ENCODE peak calls at places on chromosomes 1 and 21, in seven cellular contexts. C is gastrocnemius medialis, R is ovary, D is sigmoid colon, F is A549, T is HCT116, O is endothelial cell of umbilical vein. P is an unnamed sample. For H3K4me1, the result is how much of the 10 kb centered on the place peaks cover.

GRCh38 chr1:2042830-2043773 is 7.1 kb upstream of the PRKCZ start:
- DNase-seq in D (no peak), C (no peak), T (no peak), F (no peak), R (no peak), O (no peak), P (no peak)

GRCh38 chr1:21857840-21858670 is 46.0 kb downstream of the LDLRAD2 start:
- DNase-seq in R (no peak), F (no peak), O (no peak), T (no peak), C (no peak), D (no peak), P (no peak)

GRCh38 chr1:5913078-5913845 is 79.0 kb downstream of the NPHP4 start:
- DNase-seq in F (no peak), T (no peak), R (no peak), D (no peak), C (no peak), O (no peak), P (no peak)

GRCh38 chr1:97412737-97413136 is 508.1 kb downstream of the DPYD start:
- DNase-seq in C (no peak), D (no peak), O (no peak), R (no peak), T (no peak), F (no peak), P (no peak)

GRCh38 chr1:25848531-25848930 is 10.7 kb downstream of the AUNIP start:
- DNase-seq in O (peak), T (no peak), F (no peak), C (no peak), D (no peak), R (no peak), P (no peak)

GRCh38 chr1:12549460-12550349 is 68.3 kb downstream of the DHRS3 start:
- DNase-seq in R (peak), T (peak), F (peak), O (peak), C (peak), D (peak), P (peak)

GRCh38 chr21:28754862-28755261 is 237.8 kb downstream of the LTN1 start:
- DNase-seq in D (no peak), C (no peak), O (no peak), T (no peak), R (no peak), F (no peak), P (no peak)

GRCh38 chr1:26358411-26359384 is 4.8 kb upstream of the CRYBG2 start:
- DNase-seq in R (no peak), O (no peak), F (peak), T (peak), C (no peak), D (no peak), P (no peak)

GRCh38 chr1:162835157-162835899 is 25.6 kb downstream of the CCDC190 start:
- DNase-seq in R (no peak), C (no peak), O (no peak), T (no peak), F (no peak), D (no peak), P (no peak)

GRCh38 chr1:198300451-198300850 is 143.7 kb downstream of the NEK7 start:
- DNase-seq in D (no peak), C (no peak), F (no peak), O (no peak), R (no peak), T (no peak), P (no peak)

GRCh38 chr1:109817881-109818280 is 54.2 kb upstream of the EPS8L3 start:
- DNase-seq in F (no peak), R (no peak), D (no peak), T (no peak), O (no peak), C (no peak), P (no peak)

GRCh38 chr1:109819906-109820305 is 56.2 kb upstream of the EPS8L3 start:
- DNase-seq in D (no peak), C (no peak), R (no peak), T (no peak), F (no peak), O (no peak), P (no peak)

GRCh38 chr1:109819365-109819764 is 55.6 kb upstream of the EPS8L3 start:
- DNase-seq in T (no peak), O (no peak), F (no peak), D (no peak), C (no peak), R (no peak), P (no peak)

GRCh38 chr1:109816975-109817535 is 53.3 kb upstream of the EPS8L3 start:
- DNase-seq in R (no peak), C (no peak), T (no peak), D (no peak), F (no peak), O (no peak), P (no peak)

GRCh38 chr1:109818351-109819325 is 54.9 kb upstream of the EPS8L3 start:
- DNase-seq in C (no peak), F (no peak), D (no peak), O (no peak), T (no peak), R (no peak), P (no peak)
- H3K4me1 ChIP-seq in C (under half), F (under half), D (under half), O (under half), T (under half), R (under half), P (under half)

DNA sequence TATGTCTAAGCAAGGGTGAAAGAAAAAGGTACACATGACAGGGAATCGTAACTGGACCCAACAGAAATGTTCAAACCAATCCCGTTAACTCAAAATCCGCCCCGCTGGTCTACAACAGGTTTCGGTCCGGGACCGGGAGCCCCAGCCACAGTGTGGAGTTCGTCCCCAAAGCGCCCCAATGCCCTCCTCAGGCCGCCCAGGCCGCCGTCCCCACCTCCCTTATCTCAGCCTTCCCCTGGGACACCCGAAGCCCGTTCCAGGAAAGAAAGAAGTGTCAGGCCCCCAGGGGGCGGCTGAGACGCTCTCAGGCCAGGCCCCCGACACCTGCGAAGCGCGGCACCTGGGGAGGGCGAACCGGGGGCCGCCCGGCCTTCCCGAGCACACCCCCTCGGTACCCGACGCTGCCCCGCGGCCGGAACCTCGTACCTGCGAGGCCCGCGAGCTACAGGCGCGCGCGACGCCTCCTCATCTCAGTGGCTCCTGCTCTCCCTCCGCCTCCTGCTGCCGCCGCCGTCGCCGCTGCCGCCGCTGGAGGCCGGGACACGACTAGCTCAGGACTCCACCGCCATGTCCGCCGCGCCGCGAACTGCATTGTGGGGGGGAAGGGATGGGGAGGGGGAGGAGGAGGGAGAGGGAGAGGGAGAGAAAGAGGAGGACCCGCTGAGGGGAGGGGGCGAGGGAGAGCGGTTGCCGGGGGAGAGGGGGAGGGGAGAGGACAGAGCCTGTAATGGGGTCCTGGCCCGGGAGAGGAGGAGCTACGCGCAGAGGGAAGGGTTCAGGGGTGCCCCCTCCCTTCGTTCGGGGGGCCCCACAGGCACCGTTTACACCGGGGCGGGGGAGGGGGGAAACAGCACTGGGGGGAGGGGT is at the start of gene TUT4:
- DNase-seq in C (peak), F (peak), O (peak), R (peak), D (peak), T (peak), P (peak)
- TF ChIP-seq POLR2A in C (peak), F (peak), O (no peak), R (peak), D (no peak), T (peak), P (no peak)

GRCh38 chr1:219173434-219173757 is 282 bp upstream of the LYPLAL1 start:
- DNase-seq in T (no peak), F (no peak), C (no peak), O (no peak), R (no peak), D (no peak), P (no peak)
- H3K4me1 ChIP-seq in T (under half), F (under half), C (under half), O (under half), R (under half), D (under half), P (under half)

GRCh38 chr21:37259426-37259825 is 7.7 kb downstream of the VPS26C start:
- DNase-seq in R (no peak), F (no peak), O (no peak), T (no peak), D (no peak), C (no peak), P (no peak)
- TF ChIP-seq POLR2A in R (no peak), F (no peak), O (no peak), T (no peak), D (no peak), C (no peak), P (no peak)

GRCh38 chr1:115113781-115114180 is 24.5 kb upstream of the TSPAN2 start:
- DNase-seq in T (no peak), R (no peak), O (no peak), F (no peak), C (no peak), D (no peak), P (no peak)
- H3K4me1 ChIP-seq in T (under half), R (under half), O (under half), F (under half), C (under half), D (under half), P (under half)

DNA sequence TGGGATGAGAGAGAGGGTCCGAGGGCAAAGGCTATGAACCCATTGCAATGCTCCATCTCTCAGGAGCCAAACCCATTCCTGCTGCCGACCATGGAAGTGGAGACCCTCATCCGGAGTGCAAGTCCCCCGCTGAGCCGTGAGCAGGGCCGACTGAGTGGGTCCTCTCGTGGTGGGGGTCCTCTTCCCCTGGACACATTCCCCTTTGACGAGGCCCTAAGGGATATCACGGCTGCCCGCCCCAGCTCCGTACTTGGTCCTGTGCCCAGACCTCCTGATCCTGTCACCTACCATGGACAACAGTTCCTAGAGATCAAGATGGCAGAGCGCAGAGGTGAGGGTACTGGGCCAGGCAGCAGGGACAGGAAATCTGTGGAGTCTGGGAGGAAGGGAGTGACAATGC is 11.0 kb downstream of the HYI start:
- DNase-seq in O (no peak), D (peak), T (no peak), R (peak), C (no peak), F (no peak), P (no peak)
- TF ChIP-seq POLR2A in O (no peak), D (no peak), T (no peak), R (no peak), C (no peak), F (no peak), P (no peak)